ENCODE peak calls at places on chromosomes 3 and 15, in six cellular contexts. F, T, D, C, H and V are unnamed samples. For H3K4me1, the result is how much of the 10 kb centered on the place peaks cover.

GRCh38 chr3:59512066-59512465 is 462.2 kb upstream of the CFAP20DC start:
- DNase-seq in F (no peak), T (no peak), D (no peak), C (no peak), H (no peak), V (no peak)

GRCh38 chr3:116338713-116339112 is 106.6 kb downstream of the LSAMP start:
- DNase-seq in F (no peak), T (no peak), D (no peak), C (no peak), H (no peak), V (no peak)

GRCh38 chr3:195148553-195148952 is 122.4 kb downstream of the XXYLT1 start:
- DNase-seq in F (no peak), T (no peak), D (no peak), C (peak), H (no peak), V (no peak)

GRCh38 chr3:109851854-109852253 is 514.5 kb upstream of the DPPA4 start:
- DNase-seq in F (no peak), T (no peak), D (no peak), C (no peak), H (no peak), V (no peak)

GRCh38 chr3:133874761-133875438 is 20.8 kb downstream of the RAB6B start:
- DNase-seq in F (no peak), T (no peak), D (no peak), C (no peak), H (no peak), V (no peak)

GRCh38 chr15:78937132-78937739 is 7.6 kb downstream of the CTSH start:
- DNase-seq in F (no peak), T (peak), D (peak), C (no peak), H (no peak), V (no peak)

GRCh38 chr3:111539351-111540331 is 2.4 kb upstream of the CD96 start:
- DNase-seq in F (peak), T (peak), D (peak), C (peak), H (peak), V (peak)

GRCh38 chr15:72953306-72953705 is 99.0 kb upstream of the NEO1 start:
- DNase-seq in F (no peak), T (no peak), D (no peak), C (no peak), H (no peak), V (peak)

GRCh38 chr3:139357899-139358298 is 14.1 kb downstream of the MRPS22 start:
- DNase-seq in F (no peak), T (no peak), D (no peak), C (no peak), H (no peak), V (no peak)
- H3K4me1 ChIP-seq in F (under half), T (under half), D (under half), C (under half), H (under half), V (under half)

GRCh38 chr3:144843099-144843498 is 871.5 kb downstream of the DIPK2A start:
- DNase-seq in F (no peak), T (no peak), D (no peak), C (peak), H (no peak), V (no peak)

GRCh38 chr3:144840866-144841265 is 869.2 kb downstream of the DIPK2A start:
- DNase-seq in F (no peak), T (no peak), D (no peak), C (no peak), H (no peak), V (no peak)
- H3K4me3 ChIP-seq in F (no peak), T (no peak), D (no peak), C (no peak), H (no peak), V (no peak)

GRCh38 chr3:141405581-141405980 is 37.3 kb downstream of the ZBTB38 start:
- DNase-seq in F (no peak), T (no peak), D (no peak), C (peak), H (no peak), V (no peak)
- H3K4me1 ChIP-seq in F (under half), T (half or more), D (under half), C (half or more), H (under half), V (under half)

GRCh38 chr3:16844771-16845170 is 40.0 kb upstream of the PLCL2 start:
- DNase-seq in F (no peak), T (no peak), D (no peak), C (no peak), H (no peak), V (no peak)

GRCh38 chr3:16849795-16850194 is 35.0 kb upstream of the PLCL2 start:
- DNase-seq in F (no peak), T (no peak), D (peak), C (peak), H (no peak), V (no peak)

GRCh38 chr3:16846373-16847078 is 38.2 kb upstream of the PLCL2 start:
- DNase-seq in F (no peak), T (no peak), D (peak), C (no peak), H (no peak), V (no peak)

GRCh38 chr3:16848007-16848406 is 36.7 kb upstream of the PLCL2 start:
- DNase-seq in F (no peak), T (no peak), D (no peak), C (no peak), H (no peak), V (no peak)

GRCh38 chr3:16849240-16849639 is 35.5 kb upstream of the PLCL2 start:
- DNase-seq in F (peak), T (peak), D (peak), C (peak), H (peak), V (peak)
- H3K4me3 ChIP-seq in F (no peak), T (peak), D (no peak), C (no peak), H (peak), V (no peak)

GRCh38 chr15:33068007-33068441 is 126.5 kb downstream of the FMN1 start:
- DNase-seq in F (peak), T (peak), D (peak), C (peak), H (no peak), V (peak)

GRCh38 chr15:33068531-33068990 is 126.0 kb downstream of the FMN1 start:
- DNase-seq in F (no peak), T (peak), D (peak), C (peak), H (no peak), V (no peak)

GRCh38 chr15:33074942-33075341 is 119.6 kb downstream of the FMN1 start:
- DNase-seq in F (no peak), T (no peak), D (no peak), C (no peak), H (no peak), V (no peak)

GRCh38 chr15:33069161-33069560 is 125.4 kb downstream of the FMN1 start:
- DNase-seq in F (no peak), T (no peak), D (no peak), C (no peak), H (no peak), V (no peak)

GRCh38 chr15:33071451-33071850 is 123.1 kb downstream of the FMN1 start:
- DNase-seq in F (no peak), T (no peak), D (no peak), C (no peak), H (no peak), V (no peak)
- H3K4me1 ChIP-seq in F (under half), T (under half), D (under half), C (under half), H (under half), V (under half)

GRCh38 chr3:42063886-42064285 is 27.3 kb upstream of the TRAK1 start:
- DNase-seq in F (no peak), T (no peak), D (no peak), C (peak), H (no peak), V (no peak)

GRCh38 chr3:42070089-42070885 is 20.9 kb upstream of the TRAK1 start:
- DNase-seq in F (no peak), T (no peak), D (no peak), C (no peak), H (no peak), V (no peak)

GRCh38 chr3:42068303-42069088 is 22.7 kb upstream of the TRAK1 start:
- DNase-seq in F (no peak), T (no peak), D (no peak), C (no peak), H (no peak), V (no peak)

GRCh38 chr3:42067324-42067723 is 23.8 kb upstream of the TRAK1 start:
- DNase-seq in F (no peak), T (no peak), D (no peak), C (peak), H (no peak), V (no peak)

GRCh38 chr3:42066516-42067181 is 24.5 kb upstream of the TRAK1 start:
- DNase-seq in F (no peak), T (no peak), D (no peak), C (peak), H (no peak), V (peak)
- H3K4me3 ChIP-seq in F (no peak), T (peak), D (no peak), C (no peak), H (no peak), V (no peak)

DNA sequence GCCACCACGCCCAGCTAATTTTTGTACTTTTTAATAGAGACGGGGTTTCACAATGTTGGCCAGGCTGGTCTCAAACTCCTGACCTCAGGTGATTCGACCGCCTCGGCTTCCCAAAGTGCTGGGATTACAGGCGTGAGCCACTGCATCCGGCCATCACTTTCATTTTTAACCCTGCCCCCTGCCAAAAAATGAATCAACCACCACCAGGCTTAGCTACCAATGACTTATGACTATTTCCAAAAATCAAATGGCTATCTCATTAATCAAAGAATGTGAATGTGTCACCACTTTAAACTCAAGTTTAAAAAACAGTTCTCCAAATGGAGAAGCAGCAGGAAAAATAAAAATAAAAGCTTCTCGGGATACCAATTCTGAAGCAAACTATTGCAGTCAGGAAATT is 20.2 kb downstream of the CEP152 start:
- DNase-seq in F (no peak), T (no peak), D (no peak), C (no peak), H (no peak), V (no peak)
- H3K4me1 ChIP-seq in F (under half), T (under half), D (under half), C (under half), H (under half), V (under half)

DNA sequence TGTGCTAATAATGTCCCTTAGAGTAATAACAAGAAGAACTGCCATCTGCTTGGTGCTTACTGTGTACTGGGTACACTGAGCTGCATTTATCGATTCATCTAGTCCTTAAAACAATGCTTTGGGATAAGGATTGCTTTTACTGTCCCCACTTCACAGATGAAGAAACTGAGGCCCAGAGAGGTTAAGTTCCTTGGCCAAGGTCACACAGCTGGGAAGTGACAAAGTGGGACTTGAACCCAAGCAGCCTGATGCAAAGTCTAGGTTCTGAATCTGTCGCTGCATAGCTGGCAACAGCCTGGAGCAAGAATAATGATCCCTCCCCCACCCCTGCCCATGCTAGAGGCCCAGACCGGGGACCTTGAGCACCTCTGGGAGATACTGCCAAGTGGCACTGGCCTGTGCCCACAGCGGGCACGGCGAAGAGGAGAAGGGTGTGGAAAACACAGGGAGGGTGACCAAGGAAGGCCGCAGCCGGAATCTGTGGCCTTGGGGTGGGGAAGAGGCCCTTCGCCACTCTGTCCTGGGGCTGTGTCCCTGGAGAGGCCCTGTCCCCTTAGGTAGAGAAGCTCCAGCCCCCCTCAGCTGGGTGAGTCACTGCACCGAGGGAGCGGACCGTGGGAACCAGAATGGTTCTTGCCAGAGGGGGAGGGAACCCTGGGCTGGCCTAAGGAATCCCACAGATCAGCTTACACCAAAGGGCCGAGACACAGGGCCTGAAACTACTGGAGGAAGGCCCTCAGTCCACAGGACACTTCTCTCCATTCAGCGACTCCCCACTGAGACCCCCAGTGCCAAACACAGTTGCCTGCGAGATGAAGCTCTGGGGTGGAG is 3.5 kb downstream of the PLXND1 start:
- DNase-seq in F (peak), T (peak), D (peak), C (peak), H (no peak), V (no peak)
- H3K4me3 ChIP-seq in F (peak), T (peak), D (peak), C (peak), H (no peak), V (peak)